ENCODE peak calls at places on chromosomes 7 and 10, in six cellular contexts. A is IMR-90, Z is foreskin melanocyte, S is Daoy, Q is substantia nigra, V is AG04450. T is an unnamed sample.

GRCh38 chr10:84845628-84846261 is 517.4 kb downstream of the CCSER2 start:
- DNase-seq in A (no peak), Z (no peak), V (no peak), Q (no peak), S (no peak), T (no peak)

GRCh38 chr10:91798736-91799579 is 732 bp downstream of the TNKS2 start:
- DNase-seq in Q (no peak), A (peak; percentile 50), V (no peak), S (peak; percentile 26), Z (peak; percentile 48), T (peak; percentile 62)

GRCh38 chr10:49240946-49241345 is 52.8 kb upstream of the TMEM273 start:
- DNase-seq in A (no peak), Q (no peak), S (no peak), Z (no peak), V (no peak), T (no peak)

GRCh38 chr10:123583639-123584418 is 82.3 kb upstream of the GPR26 start:
- DNase-seq in A (peak; percentile 21), S (peak; percentile 85), Z (peak; percentile 59), Q (peak; percentile 14), V (no peak), T (peak; percentile 94)

GRCh38 chr10:15898046-15898445 is 37.7 kb upstream of the MINDY3 start:
- DNase-seq in Z (peak; percentile 19), A (peak; percentile 8), S (peak; percentile 2), V (no peak), Q (no peak), T (peak; percentile 21)

GRCh38 chr10:118423800-118424479 is 81.8 kb upstream of the FAM204A start:
- DNase-seq in Z (peak; percentile 52), S (peak; percentile 84), A (peak; percentile 81), Q (peak; percentile 2), V (peak; percentile 62), T (peak; percentile 85)

GRCh38 chr7:100603697-100604077 is 1.5 kb downstream of the PCOLCE start:
- DNase-seq in V (no peak), A (peak; percentile 23), Z (no peak), S (no peak), Q (no peak), T (peak; percentile 36)

GRCh38 chr7:70298780-70299446 is 700.6 kb downstream of the AUTS2 start:
- DNase-seq in Z (no peak), A (no peak), S (peak; percentile 40), Q (no peak), V (no peak), T (no peak)

GRCh38 chr10:35005868-35006267 is 84.3 kb downstream of the CUL2 start:
- DNase-seq in A (peak; percentile 98), V (peak; percentile 81), S (peak; percentile 91), Q (no peak), Z (no peak), T (peak; percentile 98)

GRCh38 chr10:125881192-125881591 is at the start of gene DHX32:
- DNase-seq in Q (no peak), V (no peak), S (no peak), Z (peak; percentile 35), A (no peak), T (no peak)

GRCh38 chr7:112080974-112081373 is 125.2 kb downstream of the DOCK4 start:
- DNase-seq in Q (no peak), Z (no peak), V (no peak), A (peak; percentile 34), S (peak; percentile 91), T (no peak)

GRCh38 chr10:103861501-103861900 is 6.1 kb upstream of the SH3PXD2A start:
- DNase-seq in S (no peak), V (no peak), Z (peak; percentile 77), Q (no peak), A (peak; percentile 84), T (peak; percentile 71)

GRCh38 chr10:117544729-117545140 is 2.2 kb downstream of the EMX2 start:
- DNase-seq in S (peak; percentile 17), Q (no peak), A (no peak), V (no peak), Z (no peak), T (no peak)

GRCh38 chr10:114068054-114068707 is 24.5 kb downstream of the ADRB1 start:
- DNase-seq in Z (no peak), Q (no peak), S (peak; percentile 36), A (no peak), V (no peak), T (no peak)

GRCh38 chr10:99232357-99232999 is 3.2 kb downstream of the HPSE2 start:
- DNase-seq in Z (no peak), S (peak; percentile 52), A (no peak), V (no peak), Q (no peak), T (no peak)

GRCh38 chr10:76942556-76943416 is 694.8 kb downstream of the KCNMA1 start:
- DNase-seq in S (no peak), V (no peak), Z (peak; percentile 58), A (peak; percentile 29), Q (no peak), T (peak; percentile 49)

GRCh38 chr7:99473315-99473596 is 566 bp downstream of the ZNF789 start:
- DNase-seq in A (peak; percentile 82), V (peak; percentile 29), Q (no peak), Z (peak; percentile 79), S (peak; percentile 75), T (peak; percentile 71)

GRCh38 chr10:119489572-119490326 is 52.8 kb downstream of the RGS10 start:
- DNase-seq in Z (no peak), V (no peak), Q (no peak), S (peak; percentile 46), A (no peak), T (peak; percentile 32)

GRCh38 chr7:149569726-149570422 is 72.3 kb upstream of the ZNF746 start:
- DNase-seq in Q (no peak), S (peak; percentile 18), Z (no peak), A (no peak), V (no peak), T (no peak)

GRCh38 chr7:23335621-23336020 is 36.5 kb downstream of the MALSU1 start:
- DNase-seq in A (no peak), V (no peak), Z (no peak), Q (no peak), S (peak; percentile 46), T (peak; percentile 33)

GRCh38 chr10:27742195-27742925 is 3.3 kb downstream of the MKX start:
- DNase-seq in A (peak; percentile 85), S (peak; percentile 82), V (peak; percentile 68), Z (no peak), Q (no peak), T (peak; percentile 75)

GRCh38 chr7:1268076-1268815 is 35.6 kb downstream of the UNCX start:
- DNase-seq in Z (no peak), Q (no peak), S (no peak), A (no peak), V (no peak), T (no peak)

GRCh38 chr7:85025312-85025756 is 161.5 kb downstream of the SEMA3D start:
- DNase-seq in A (no peak), Z (no peak), Q (no peak), S (peak; percentile 62), V (no peak), T (peak; percentile 66)

GRCh38 chr10:132742167-132742836 is 43.6 kb downstream of the NKX6-2 start:
- DNase-seq in S (no peak), Q (no peak), Z (no peak), A (no peak), V (no peak), T (no peak)

GRCh38 chr7:148264933-148265557 is 325.5 kb upstream of the C7orf33 start:
- DNase-seq in V (no peak), A (peak; percentile 13), S (peak; percentile 60), Q (no peak), Z (no peak), T (peak; percentile 33)

GRCh38 chr10:118472415-118472814 is 123.0 kb downstream of the PRLHR start:
- DNase-seq in V (no peak), S (peak; percentile 33), A (no peak), Z (no peak), Q (no peak), T (no peak)

GRCh38 chr7:11935905-11936304 is 103.9 kb upstream of the THSD7A start:
- DNase-seq in S (no peak), Q (no peak), A (no peak), Z (no peak), V (no peak), T (no peak)

GRCh38 chr10:101777857-101778145 is 1.9 kb upstream of the FGF8 start:
- DNase-seq in V (no peak), S (no peak), Q (no peak), Z (no peak), A (no peak), T (no peak)

GRCh38 chr10:1295756-1296480 is 239.7 kb downstream of the WDR37 start:
- DNase-seq in A (no peak), V (no peak), S (no peak), Q (no peak), Z (no peak), T (no peak)

GRCh38 chr7:152871005-152871677 is 111.6 kb downstream of the ACTR3B start:
- DNase-seq in S (no peak), V (no peak), Z (no peak), Q (no peak), A (no peak), T (no peak)